ENCODE peak calls at places on chromosome 17, in four cellular contexts. F is stimulated activated CD8-positive, alpha-beta memory T cell treated with anti-CD3 and anti-CD28 coated beads, Interleukin-2, amount 100 ng/mL, for 1 hour; Y is AML-193; J is fibroblast of lung. T is an unnamed sample.

GRCh38 chr17:74296548-74296936 is 22.5 kb downstream of the DNAI2 start:
- DNase-seq in F (no peak), Y (peak), J (peak), T (peak)

GRCh38 chr17:72205357-72205756 is 84.5 kb downstream of the SOX9 start:
- DNase-seq in F (no peak), Y (no peak), J (no peak), T (no peak)

GRCh38 chr17:6080711-6081430 is 10.7 kb downstream of the WSCD1 start:
- DNase-seq in F (no peak), Y (no peak), J (no peak), T (no peak)

GRCh38 chr17:50269477-50270429 is 4.5 kb upstream of the TMEM92 start:
- DNase-seq in F (peak), Y (peak), J (peak), T (peak)

GRCh38 chr17:81563861-81564586 is 11.9 kb upstream of the FAAP100 start:
- DNase-seq in F (no peak), Y (no peak), J (peak), T (peak)

GRCh38 chr17:65294184-65294719 is 157.1 kb downstream of the RGS9 start:
- DNase-seq in F (peak), Y (peak), J (peak), T (peak)

GRCh38 chr17:53516643-53517042 is 306.1 kb upstream of the KIF2B start:
- DNase-seq in F (no peak), Y (no peak), J (peak), T (no peak)

GRCh38 chr17:17058304-17058703 is 16.0 kb downstream of the MPRIP start:
- DNase-seq in F (no peak), Y (no peak), J (no peak), T (no peak)

GRCh38 chr17:19755821-19756510 is 7.9 kb upstream of the ALDH3A1 start:
- DNase-seq in F (no peak), Y (no peak), J (no peak), T (no peak)

GRCh38 chr17:37725021-37725585 is 19.8 kb downstream of the HNF1B start:
- DNase-seq in F (no peak), Y (no peak), J (no peak), T (no peak)

GRCh38 chr17:80363518-80364090 is 51.4 kb upstream of the ENDOV start:
- DNase-seq in F (no peak), Y (no peak), J (no peak), T (no peak)

GRCh38 chr17:50478391-50479361 is at the start of gene RSAD1:
- DNase-seq in F (peak), Y (peak), J (peak), T (peak)

GRCh38 chr17:19343256-19343630 is 19.3 kb downstream of the B9D1 start:
- DNase-seq in F (no peak), Y (no peak), J (no peak), T (no peak)

GRCh38 chr17:69430488-69430887 is 16.0 kb downstream of the MAP2K6 start:
- DNase-seq in F (no peak), Y (no peak), J (no peak), T (no peak)

GRCh38 chr17:75601057-75601987 is 13.7 kb downstream of the MYO15B start:
- DNase-seq in F (no peak), Y (peak), J (peak), T (peak)

GRCh38 chr17:49871211-49871610 is 23.3 kb upstream of the TAC4 start:
- DNase-seq in F (no peak), Y (no peak), J (no peak), T (no peak)

GRCh38 chr17:12605222-12605621 is 60.5 kb upstream of the MYOCD start:
- DNase-seq in F (no peak), Y (no peak), J (peak), T (peak)

GRCh38 chr17:47620503-47621245 is 29.0 kb upstream of the KPNB1 start:
- DNase-seq in F (no peak), Y (no peak), J (no peak), T (no peak)

GRCh38 chr17:47603830-47604229 is 45.9 kb upstream of the KPNB1 start:
- DNase-seq in F (no peak), Y (no peak), J (no peak), T (no peak)

GRCh38 chr17:7191571-7192270 is 12.6 kb upstream of the ASGR1 start:
- DNase-seq in F (no peak), Y (no peak), J (no peak), T (peak)

GRCh38 chr17:56884483-56885144 is 29.2 kb downstream of the TRIM25 start:
- DNase-seq in F (no peak), Y (no peak), J (no peak), T (peak)

GRCh38 chr17:8476741-8477140 is 41.1 kb downstream of the NDEL1 start:
- DNase-seq in F (no peak), Y (no peak), J (no peak), T (no peak)

GRCh38 chr17:57523926-57524634 is 221.0 kb downstream of the CCDC182 start:
- DNase-seq in F (no peak), Y (no peak), J (peak), T (peak)

GRCh38 chr17:49162866-49163265 is 30.3 kb downstream of the B4GALNT2 start:
- DNase-seq in F (no peak), Y (no peak), J (no peak), T (no peak)

GRCh38 chr17:51860934-51861561 is 297.5 kb downstream of the CA10 start:
- DNase-seq in F (no peak), Y (peak), J (no peak), T (no peak)

GRCh38 chr17:19237389-19238166 is 412 bp downstream of the EPN2 start:
- DNase-seq in F (no peak), Y (no peak), J (no peak), T (no peak)

GRCh38 chr17:32826076-32826475 is 50.8 kb downstream of the MYO1D start:
- DNase-seq in F (no peak), Y (no peak), J (no peak), T (no peak)

GRCh38 chr17:44178133-44178532 is 7.6 kb downstream of the ASB16 start:
- DNase-seq in F (no peak), Y (no peak), J (no peak), T (no peak)